ENCODE peak calls at places on chromosomes 13 and 19, in eight cellular contexts. One of them, this sample, is unnamed.
A peak's percentile ranks its signal among the peaks of the same experiment; 100 is the strongest.

GRCh38 chr19:35609881-35610353 is 2.6 kb upstream of the HAUS5 start:
- DNase-seq in PC-3: no peak
- DNase-seq in HepG2: no peak
- DNase-seq in GM23338: no peak
- DNase-seq in epithelial cell of proximal tubule: no peak
- DNase-seq in adrenal gland: no peak
- DNase-seq in heart right ventricle: no peak
- DNase-seq in GM12865: peak; percentile 83
- DNase-seq in this sample: no peak

GRCh38 chr19:18437481-18438330 is at the start of gene ISYNA1:
- DNase-seq in PC-3: peak; percentile 28
- DNase-seq in HepG2: peak; percentile 14
- DNase-seq in GM23338: peak; percentile 79
- DNase-seq in epithelial cell of proximal tubule: no peak
- DNase-seq in adrenal gland: peak; percentile 86
- DNase-seq in heart right ventricle: peak; percentile 72
- DNase-seq in GM12865: no peak
- DNase-seq in this sample: no peak

GRCh38 chr13:37326319-37326718 is 220.9 kb upstream of the CSNK1A1L start:
- DNase-seq in PC-3: no peak
- DNase-seq in HepG2: no peak
- DNase-seq in GM23338: no peak
- DNase-seq in epithelial cell of proximal tubule: no peak
- DNase-seq in adrenal gland: no peak
- DNase-seq in heart right ventricle: no peak
- DNase-seq in GM12865: no peak
- DNase-seq in this sample: peak; percentile 18

GRCh38 chr19:10043286-10043927 is 30.1 kb downstream of the RDH8 start:
- DNase-seq in PC-3: peak; percentile 23
- DNase-seq in HepG2: no peak
- DNase-seq in GM23338: peak; percentile 70
- DNase-seq in epithelial cell of proximal tubule: no peak
- DNase-seq in adrenal gland: no peak
- DNase-seq in heart right ventricle: no peak
- DNase-seq in GM12865: no peak
- DNase-seq in this sample: peak; percentile 52

GRCh38 chr13:46389985-46390384 is 2.9 kb upstream of the RUBCNL start:
- DNase-seq in PC-3: peak; percentile 13
- DNase-seq in HepG2: peak; percentile 31
- DNase-seq in GM23338: no peak
- DNase-seq in epithelial cell of proximal tubule: peak; percentile 64
- DNase-seq in adrenal gland: peak; percentile 68
- DNase-seq in heart right ventricle: no peak
- DNase-seq in GM12865: peak; percentile 87
- DNase-seq in this sample: no peak

GRCh38 chr19:3852614-3853254 is 16.1 kb downstream of the ZFR2 start:
- DNase-seq in PC-3: peak; percentile 88
- DNase-seq in HepG2: peak; percentile 31
- DNase-seq in GM23338: no peak
- DNase-seq in epithelial cell of proximal tubule: peak; percentile 22
- DNase-seq in adrenal gland: no peak
- DNase-seq in heart right ventricle: no peak
- DNase-seq in GM12865: peak; percentile 46
- DNase-seq in this sample: peak; percentile 71

GRCh38 chr13:77386046-77386445 is 59.2 kb upstream of the MYCBP2 start:
- DNase-seq in PC-3: no peak
- DNase-seq in HepG2: no peak
- DNase-seq in GM23338: no peak
- DNase-seq in epithelial cell of proximal tubule: no peak
- DNase-seq in adrenal gland: no peak
- DNase-seq in heart right ventricle: no peak
- DNase-seq in GM12865: peak; percentile 3
- DNase-seq in this sample: peak; percentile 11

GRCh38 chr19:42282036-42282762 is 13.1 kb downstream of the CIC start:
- DNase-seq in PC-3: no peak
- DNase-seq in HepG2: no peak
- DNase-seq in GM23338: no peak
- DNase-seq in epithelial cell of proximal tubule: no peak
- DNase-seq in adrenal gland: peak; percentile 76
- DNase-seq in heart right ventricle: no peak
- DNase-seq in GM12865: no peak
- DNase-seq in this sample: peak; percentile 48

GRCh38 chr13:101916108-101916757 is 463.8 kb downstream of the ITGBL1 start:
- DNase-seq in PC-3: no peak
- DNase-seq in HepG2: no peak
- DNase-seq in GM23338: peak; percentile 81
- DNase-seq in epithelial cell of proximal tubule: no peak
- DNase-seq in adrenal gland: peak; percentile 72
- DNase-seq in heart right ventricle: peak; percentile 40
- DNase-seq in GM12865: no peak
- DNase-seq in this sample: no peak

GRCh38 chr13:77918391-77919261 is at the start of gene EDNRB:
- DNase-seq in PC-3: no peak
- DNase-seq in HepG2: no peak
- DNase-seq in GM23338: peak; percentile 81
- DNase-seq in epithelial cell of proximal tubule: no peak
- DNase-seq in adrenal gland: peak; percentile 68
- DNase-seq in heart right ventricle: peak; percentile 56
- DNase-seq in GM12865: peak; percentile 25
- DNase-seq in this sample: peak; percentile 41

GRCh38 chr13:40152145-40152544 is 496.7 kb downstream of the COG6 start:
- DNase-seq in PC-3: peak; percentile 67
- DNase-seq in HepG2: no peak
- DNase-seq in GM23338: no peak
- DNase-seq in epithelial cell of proximal tubule: no peak
- DNase-seq in adrenal gland: no peak
- DNase-seq in heart right ventricle: no peak
- DNase-seq in GM12865: no peak
- DNase-seq in this sample: peak; percentile 91

GRCh38 chr13:60051754-60052153 is 112.0 kb downstream of the DIAPH3 start:
- DNase-seq in PC-3: no peak
- DNase-seq in HepG2: no peak
- DNase-seq in GM23338: no peak
- DNase-seq in epithelial cell of proximal tubule: no peak
- DNase-seq in adrenal gland: no peak
- DNase-seq in heart right ventricle: no peak
- DNase-seq in GM12865: no peak
- DNase-seq in this sample: no peak

GRCh38 chr13:22801402-22802003 is 379.3 kb upstream of the SGCG start:
- DNase-seq in PC-3: no peak
- DNase-seq in HepG2: peak; percentile 23
- DNase-seq in GM23338: peak; percentile 56
- DNase-seq in epithelial cell of proximal tubule: peak; percentile 40
- DNase-seq in adrenal gland: no peak
- DNase-seq in heart right ventricle: no peak
- DNase-seq in GM12865: peak; percentile 19
- DNase-seq in this sample: peak; percentile 10
- TF ChIP-seq CTCF in PC-3: peak; percentile 38
- TF ChIP-seq CTCF in HepG2: peak; percentile 47
- TF ChIP-seq CTCF in GM23338: peak; percentile 55
- TF ChIP-seq CTCF in epithelial cell of proximal tubule: peak; percentile 73
- TF ChIP-seq CTCF in adrenal gland: peak; percentile 58
- TF ChIP-seq CTCF in heart right ventricle: peak; percentile 47
- TF ChIP-seq CTCF in GM12865: no peak
- TF ChIP-seq CTCF in this sample: no peak

GRCh38 chr19:9009935-9010651 is at the start of gene MUC16:
- DNase-seq in PC-3: peak; percentile 60
- DNase-seq in HepG2: no peak
- DNase-seq in GM23338: peak; percentile 31
- DNase-seq in epithelial cell of proximal tubule: no peak
- DNase-seq in adrenal gland: no peak
- DNase-seq in heart right ventricle: no peak
- DNase-seq in GM12865: peak; percentile 34
- DNase-seq in this sample: no peak
- H3K4me3 ChIP-seq in PC-3: peak within 1 kb of the TSS; percentile 61
- H3K4me3 ChIP-seq in HepG2: no peak within 1 kb of the TSS
- H3K4me3 ChIP-seq in GM23338: no peak within 1 kb of the TSS
- H3K4me3 ChIP-seq in epithelial cell of proximal tubule: no peak within 1 kb of the TSS
- H3K4me3 ChIP-seq in adrenal gland: no peak within 1 kb of the TSS
- H3K4me3 ChIP-seq in heart right ventricle: no peak within 1 kb of the TSS
- H3K4me3 ChIP-seq in GM12865: peak within 1 kb of the TSS; percentile 28
- H3K4me3 ChIP-seq in this sample: no peak within 1 kb of the TSS

GRCh38 chr13:113610266-113610665 is 25.7 kb downstream of the TFDP1 start:
- DNase-seq in PC-3: no peak
- DNase-seq in HepG2: no peak
- DNase-seq in GM23338: no peak
- DNase-seq in epithelial cell of proximal tubule: no peak
- DNase-seq in adrenal gland: no peak
- DNase-seq in heart right ventricle: no peak
- DNase-seq in GM12865: no peak
- DNase-seq in this sample: no peak

GRCh38 chr13:113613789-113614379 is 29.3 kb downstream of the TFDP1 start:
- DNase-seq in PC-3: no peak
- DNase-seq in HepG2: no peak
- DNase-seq in GM23338: no peak
- DNase-seq in epithelial cell of proximal tubule: no peak
- DNase-seq in adrenal gland: no peak
- DNase-seq in heart right ventricle: no peak
- DNase-seq in GM12865: no peak
- DNase-seq in this sample: no peak

GRCh38 chr13:113609616-113610015 is 25.1 kb downstream of the TFDP1 start:
- DNase-seq in PC-3: no peak
- DNase-seq in HepG2: no peak
- DNase-seq in GM23338: no peak
- DNase-seq in epithelial cell of proximal tubule: no peak
- DNase-seq in adrenal gland: no peak
- DNase-seq in heart right ventricle: no peak
- DNase-seq in GM12865: no peak
- DNase-seq in this sample: no peak

GRCh38 chr13:113611996-113612395 is 27.4 kb downstream of the TFDP1 start:
- DNase-seq in PC-3: no peak
- DNase-seq in HepG2: no peak
- DNase-seq in GM23338: no peak
- DNase-seq in epithelial cell of proximal tubule: no peak
- DNase-seq in adrenal gland: no peak
- DNase-seq in heart right ventricle: no peak
- DNase-seq in GM12865: no peak
- DNase-seq in this sample: no peak

GRCh38 chr13:113612626-113613025 is 28.1 kb downstream of the TFDP1 start:
- DNase-seq in PC-3: no peak
- DNase-seq in HepG2: no peak
- DNase-seq in GM23338: no peak
- DNase-seq in epithelial cell of proximal tubule: no peak
- DNase-seq in adrenal gland: no peak
- DNase-seq in heart right ventricle: no peak
- DNase-seq in GM12865: no peak
- DNase-seq in this sample: no peak
- TF ChIP-seq CTCF in PC-3: no peak
- TF ChIP-seq CTCF in HepG2: no peak
- TF ChIP-seq CTCF in GM23338: no peak
- TF ChIP-seq CTCF in epithelial cell of proximal tubule: no peak
- TF ChIP-seq CTCF in adrenal gland: no peak
- TF ChIP-seq CTCF in heart right ventricle: no peak
- TF ChIP-seq CTCF in GM12865: no peak
- TF ChIP-seq CTCF in this sample: no peak

DNA sequence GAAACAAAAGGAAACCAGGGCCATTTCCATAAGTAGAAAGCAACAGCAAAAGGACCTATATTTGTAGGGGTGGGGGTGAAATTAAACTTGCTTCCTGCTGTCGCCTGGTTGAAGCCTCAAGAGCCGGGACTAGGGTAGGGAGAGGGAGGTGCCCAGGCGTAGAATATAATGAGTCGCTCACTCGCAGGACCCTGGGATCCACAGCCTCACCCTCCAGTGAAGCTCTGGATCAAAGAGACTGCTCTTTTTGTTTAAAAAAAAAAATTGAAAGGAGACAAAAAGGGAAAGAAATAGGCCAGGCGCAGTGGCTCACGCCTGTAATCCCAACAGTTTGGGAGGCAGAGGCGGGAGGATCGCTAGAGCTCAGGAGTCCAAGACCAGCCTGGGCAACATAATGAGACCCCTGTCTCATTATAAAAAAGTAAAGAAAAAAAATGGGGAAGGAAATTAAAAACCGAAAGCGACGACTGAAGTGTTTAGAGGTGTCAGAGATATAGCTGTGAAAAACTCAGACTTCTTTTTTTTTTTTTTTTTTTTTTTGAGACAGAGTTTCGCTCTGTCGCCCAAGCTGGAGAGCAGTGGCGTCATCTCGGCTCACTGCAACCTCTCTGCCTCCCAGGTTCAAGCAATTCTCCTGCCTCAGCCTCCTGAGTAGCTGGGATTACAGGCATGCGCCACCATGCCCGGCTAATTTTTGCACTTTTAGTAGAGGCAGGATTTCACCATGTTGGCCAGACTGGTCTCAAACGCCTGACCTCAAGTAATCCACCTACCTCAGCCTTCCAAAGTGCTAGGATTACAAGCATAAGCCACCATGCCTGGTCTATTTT is 10.9 kb upstream of the ADGRE5 start:
- DNase-seq in PC-3: no peak
- DNase-seq in HepG2: no peak
- DNase-seq in GM23338: no peak
- DNase-seq in epithelial cell of proximal tubule: no peak
- DNase-seq in adrenal gland: no peak
- DNase-seq in heart right ventricle: no peak
- DNase-seq in GM12865: peak; percentile 76
- DNase-seq in this sample: no peak
- H3K4me3 ChIP-seq in PC-3: no peak overlapping the region
- H3K4me3 ChIP-seq in HepG2: no peak overlapping the region
- H3K4me3 ChIP-seq in GM23338: no peak overlapping the region
- H3K4me3 ChIP-seq in epithelial cell of proximal tubule: no peak overlapping the region
- H3K4me3 ChIP-seq in adrenal gland: no peak overlapping the region
- H3K4me3 ChIP-seq in heart right ventricle: peak overlapping the region; percentile 6
- H3K4me3 ChIP-seq in GM12865: peak overlapping the region; percentile 66
- H3K4me3 ChIP-seq in this sample: no peak overlapping the region

GRCh38 chr13:76019421-76020044 is 383.4 kb downstream of the LMO7 start:
- DNase-seq in PC-3: peak; percentile 88
- DNase-seq in HepG2: peak; percentile 63
- DNase-seq in GM23338: peak; percentile 88
- DNase-seq in epithelial cell of proximal tubule: no peak
- DNase-seq in adrenal gland: peak; percentile 62
- DNase-seq in heart right ventricle: peak; percentile 12
- DNase-seq in GM12865: peak; percentile 9
- DNase-seq in this sample: no peak
- TF ChIP-seq CTCF in PC-3: peak; percentile 77
- TF ChIP-seq CTCF in HepG2: peak; percentile 87
- TF ChIP-seq CTCF in GM23338: peak; percentile 87
- TF ChIP-seq CTCF in epithelial cell of proximal tubule: peak; percentile 53
- TF ChIP-seq CTCF in adrenal gland: no peak
- TF ChIP-seq CTCF in heart right ventricle: no peak
- TF ChIP-seq CTCF in GM12865: no peak
- TF ChIP-seq CTCF in this sample: no peak